ENCODE peak calls at places on chromosome 13, in five cellular contexts. W is heart left ventricle, Z is PC-3, J is fibroblast of lung, G is AG09319. Y is an unnamed sample.

GRCh38 chr13:39038569-39038898 is 278 bp downstream of the NHLRC3 start:
- DNase-seq in G (no peak), Z (peak; percentile 8), J (no peak), W (no peak), Y (peak; percentile 25)

GRCh38 chr13:110322126-110322827 is 15.2 kb downstream of the COL4A2 start:
- DNase-seq in W (no peak), G (no peak), Z (no peak), J (no peak), Y (no peak)

GRCh38 chr13:45434556-45435371 is 16.6 kb upstream of the SLC25A30 start:
- DNase-seq in W (no peak), J (no peak), Z (no peak), G (no peak), Y (no peak)

GRCh38 chr13:20702530-20702929 is 969 bp upstream of the IL17D start:
- DNase-seq in J (peak; percentile 44), Z (no peak), G (no peak), W (no peak), Y (peak; percentile 31)

GRCh38 chr13:38914070-38914469 is 76.6 kb downstream of the STOML3 start:
- DNase-seq in G (no peak), J (no peak), Z (no peak), W (no peak), Y (no peak)

GRCh38 chr13:60627071-60627686 is 230.2 kb downstream of the TDRD3 start:
- DNase-seq in G (no peak), Z (peak; percentile 56), W (no peak), J (peak; percentile 2), Y (peak; percentile 24)

GRCh38 chr13:98272549-98272948 is 95.5 kb upstream of the RNF113B start:
- DNase-seq in Z (no peak), W (no peak), G (no peak), J (no peak), Y (no peak)

GRCh38 chr13:77378662-77379061 is 51.8 kb upstream of the MYCBP2 start:
- DNase-seq in W (no peak), J (no peak), G (no peak), Z (no peak), Y (no peak)

GRCh38 chr13:84574851-84575250 is 692.6 kb upstream of the SLITRK1 start:
- DNase-seq in G (no peak), J (peak; percentile 24), Z (peak; percentile 36), W (no peak), Y (no peak)

GRCh38 chr13:43196171-43196611 is 172.8 kb downstream of the DNAJC15 start:
- DNase-seq in Z (no peak), J (peak; percentile 53), W (no peak), G (no peak), Y (no peak)

GRCh38 chr13:42373048-42373812 is 101.3 kb downstream of the AKAP11 start:
- DNase-seq in W (no peak), J (no peak), Z (no peak), G (no peak), Y (no peak)

GRCh38 chr13:49791753-49792549 is 531 bp downstream of the KPNA3 start:
- DNase-seq in Z (peak; percentile 19), J (peak; percentile 35), W (peak; percentile 82), G (no peak), Y (peak; percentile 55)

GRCh38 chr13:49789961-49790360 is 2.5 kb downstream of the KPNA3 start:
- DNase-seq in G (no peak), W (no peak), Z (no peak), J (no peak), Y (no peak)

GRCh38 chr13:49791214-49791752 is 1.2 kb downstream of the KPNA3 start:
- DNase-seq in W (no peak), J (peak; percentile 63), Z (peak; percentile 30), G (no peak), Y (peak; percentile 62)

GRCh38 chr13:49792550-49793324 is at the start of gene KPNA3:
- DNase-seq in G (peak; percentile 88), J (peak; percentile 97), Z (peak; percentile 90), W (peak; percentile 98), Y (peak; percentile 96)
- TF ChIP-seq CTCF in G (no peak), J (no peak), Z (no peak), W (peak; percentile 43), Y (peak; percentile 53)

GRCh38 chr13:51995677-51996551 is 15.3 kb downstream of the ATP7B start:
- DNase-seq in J (peak; percentile 19), W (no peak), G (no peak), Z (no peak), Y (no peak)
- TF ChIP-seq CTCF in J (no peak), W (no peak), G (no peak), Z (no peak), Y (no peak)

DNA sequence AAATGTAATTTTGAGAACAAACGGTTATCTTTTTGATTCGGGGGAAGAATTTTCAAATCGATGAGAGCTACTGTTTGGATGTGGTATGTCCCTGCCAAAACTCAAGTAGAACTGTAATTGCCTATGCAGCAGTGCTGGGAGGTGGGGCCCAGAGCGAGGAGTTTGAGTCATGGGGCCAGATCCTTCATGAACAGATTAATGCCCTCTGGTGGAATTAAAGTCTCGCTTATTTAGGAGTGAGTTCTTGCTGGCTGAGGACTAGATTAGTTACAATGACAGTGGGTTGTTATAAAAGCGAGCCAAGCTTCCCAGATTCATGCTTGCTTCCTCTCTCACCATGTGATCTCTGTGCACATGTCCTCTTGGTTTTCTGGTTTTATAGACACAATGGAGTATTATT is 11.8 kb upstream of the PRR20A start:
- DNase-seq in W (no peak), G (no peak), J (no peak), Z (peak; percentile 13), Y (no peak)
- TF ChIP-seq CTCF in W (no peak), G (no peak), J (no peak), Z (no peak), Y (no peak)

GRCh38 chr13:31631071-31631470 is 108.3 kb upstream of the RXFP2 start:
- DNase-seq in Z (no peak), W (no peak), G (no peak), J (no peak), Y (no peak)
- TF ChIP-seq CTCF in Z (no peak), W (no peak), G (no peak), J (no peak), Y (no peak)

DNA sequence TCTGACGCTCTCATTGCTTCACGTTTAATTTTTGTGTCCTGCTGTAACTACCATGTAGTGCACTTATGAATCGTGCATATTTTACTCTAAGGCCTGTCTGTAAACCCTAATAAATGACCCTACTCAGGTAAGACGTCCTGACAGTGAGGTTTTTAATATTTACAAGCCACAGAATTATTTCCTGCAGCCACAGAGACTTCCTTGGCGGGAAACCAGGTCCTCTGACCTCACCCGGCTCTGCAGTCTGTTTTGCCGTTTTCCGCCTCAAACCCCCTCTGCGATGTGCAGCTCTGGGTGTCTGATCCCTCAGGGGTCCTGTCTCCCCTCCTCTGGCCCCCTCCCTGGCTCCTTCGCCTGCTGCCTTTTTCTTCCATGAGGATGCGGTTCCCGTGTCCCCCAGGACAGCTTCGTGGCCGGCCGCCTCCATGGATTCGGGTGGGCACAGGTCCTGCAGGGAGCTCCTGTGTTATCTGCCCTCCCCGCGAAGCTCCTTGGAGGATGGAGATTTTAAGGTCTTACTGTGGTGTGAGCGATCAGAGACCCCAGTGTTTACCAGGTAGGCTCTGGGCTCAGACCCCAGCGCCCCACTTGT is 66.3 kb downstream of the MCF2L start:
- DNase-seq in W (peak; percentile 63), J (no peak), G (no peak), Z (no peak), Y (no peak)
- TF ChIP-seq CTCF in W (no peak), J (no peak), G (no peak), Z (peak; percentile 12), Y (no peak)

GRCh38 chr13:50576156-50576555 is 267.3 kb downstream of the DLEU7 start:
- DNase-seq in W (no peak), G (no peak), J (no peak), Z (peak; percentile 59), Y (no peak)

GRCh38 chr13:50584856-50585580 is 258.5 kb downstream of the DLEU7 start:
- DNase-seq in G (no peak), Z (no peak), W (no peak), J (no peak), Y (no peak)

GRCh38 chr13:50577806-50578205 is 265.7 kb downstream of the DLEU7 start:
- DNase-seq in W (no peak), Z (no peak), J (no peak), G (no peak), Y (no peak)

GRCh38 chr13:50581586-50582196 is 261.8 kb downstream of the DLEU7 start:
- DNase-seq in J (no peak), W (no peak), G (no peak), Z (no peak), Y (no peak)

GRCh38 chr13:50580684-50581305 is 262.7 kb downstream of the DLEU7 start:
- DNase-seq in J (peak; percentile 81), G (no peak), W (no peak), Z (no peak), Y (no peak)
- TF ChIP-seq CTCF in J (peak; percentile 35), G (no peak), W (no peak), Z (no peak), Y (no peak)

Y was measured in GM13977.